ENCODE peak calls at places on chromosomes 16 and 17, in five cellular contexts. One of them, this sample, is unnamed.
A peak's percentile ranks its signal among the peaks of the same experiment; 100 is the strongest.

GRCh38 chr17:62792122-62792800 is 15.9 kb downstream of the MARCHF10 start:
- DNase-seq in uterus: no peak
- DNase-seq in body of pancreas: peak; percentile 29
- DNase-seq in H1: no peak
- DNase-seq in transverse colon: no peak
- DNase-seq in this sample: peak; percentile 63

GRCh38 chr16:69741519-69741918 is 13.2 kb downstream of the NOB1 start:
- DNase-seq in uterus: no peak
- DNase-seq in body of pancreas: no peak
- DNase-seq in H1: no peak
- DNase-seq in transverse colon: no peak
- DNase-seq in this sample: peak; percentile 23

GRCh38 chr16:56013962-56014552 is 138.9 kb upstream of the CES5A start:
- DNase-seq in uterus: no peak
- DNase-seq in body of pancreas: peak; percentile 13
- DNase-seq in H1: peak; percentile 44
- DNase-seq in transverse colon: peak; percentile 8
- DNase-seq in this sample: peak; percentile 4

GRCh38 chr17:74497471-74497870 is 31.0 kb downstream of the CD300A start:
- DNase-seq in uterus: no peak
- DNase-seq in body of pancreas: no peak
- DNase-seq in H1: no peak
- DNase-seq in transverse colon: no peak
- DNase-seq in this sample: no peak

GRCh38 chr16:75622762-75623605 is at the start of gene ADAT1:
- DNase-seq in uterus: peak; percentile 98
- DNase-seq in body of pancreas: peak; percentile 98
- DNase-seq in H1: peak; percentile 91
- DNase-seq in transverse colon: peak; percentile 99
- DNase-seq in this sample: peak; percentile 93

GRCh38 chr16:19672378-19672777 is 45.6 kb downstream of the KNOP1 start:
- DNase-seq in uterus: no peak
- DNase-seq in body of pancreas: no peak
- DNase-seq in H1: no peak
- DNase-seq in transverse colon: no peak
- DNase-seq in this sample: no peak

GRCh38 chr16:81496742-81497141 is 52.1 kb downstream of the CMIP start:
- DNase-seq in uterus: no peak
- DNase-seq in body of pancreas: no peak
- DNase-seq in H1: no peak
- DNase-seq in transverse colon: no peak
- DNase-seq in this sample: no peak

GRCh38 chr17:7476474-7476873 is 3.0 kb downstream of the ZBTB4 start:
- DNase-seq in uterus: no peak
- DNase-seq in body of pancreas: no peak
- DNase-seq in H1: no peak
- DNase-seq in transverse colon: no peak
- DNase-seq in this sample: peak; percentile 87

GRCh38 chr17:40577611-40578065 is 12.4 kb upstream of the CCR7 start:
- DNase-seq in uterus: no peak
- DNase-seq in body of pancreas: no peak
- DNase-seq in H1: no peak
- DNase-seq in transverse colon: no peak
- DNase-seq in this sample: no peak

DNA sequence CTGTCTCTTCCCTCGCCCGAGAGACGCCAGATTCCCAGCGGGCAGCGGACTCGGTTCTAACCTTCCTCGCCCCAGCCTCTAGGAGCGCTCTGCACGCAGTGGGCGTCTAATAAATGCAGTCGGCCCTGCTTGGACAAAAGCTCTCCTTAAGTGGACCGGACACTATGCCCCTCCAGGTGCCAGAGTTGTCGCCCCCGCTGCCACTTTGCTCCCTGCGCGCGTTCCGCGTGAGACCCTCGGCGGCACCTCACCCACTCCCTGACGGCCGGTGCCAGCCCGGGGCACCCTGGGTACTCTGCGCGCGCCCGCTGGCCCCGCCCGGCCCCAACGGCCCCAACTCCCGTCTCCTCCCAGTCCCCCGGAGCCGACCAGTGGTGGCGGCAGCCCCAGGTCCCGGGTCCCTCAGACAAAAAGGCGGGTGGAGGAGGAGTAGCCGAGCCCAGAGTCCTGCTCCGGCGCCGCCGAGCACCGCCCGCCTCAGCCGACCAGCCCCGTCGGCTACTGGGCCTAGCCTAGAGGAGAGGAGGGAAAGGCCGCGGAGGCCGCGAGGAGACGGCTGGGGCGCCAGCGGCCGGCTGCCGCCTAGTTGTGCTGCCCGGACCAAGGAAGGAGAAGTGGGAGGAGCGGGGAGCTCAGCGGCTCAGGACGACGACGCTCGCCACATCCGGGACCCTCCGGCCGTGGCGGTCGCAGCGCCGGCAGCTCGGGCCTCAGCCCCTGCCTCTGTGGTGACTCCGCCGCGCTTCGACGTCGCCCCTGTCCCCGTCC is 123.0 kb downstream of the GOSR1 start:
- DNase-seq in uterus: peak; percentile 68
- DNase-seq in body of pancreas: peak; percentile 81
- DNase-seq in H1: peak; percentile 41
- DNase-seq in transverse colon: peak; percentile 90
- DNase-seq in this sample: peak; percentile 65
- TF ChIP-seq POLR2A in uterus: peak; percentile 29
- TF ChIP-seq POLR2A in body of pancreas: peak; percentile 95
- TF ChIP-seq POLR2A in H1: peak; percentile 75
- TF ChIP-seq POLR2A in transverse colon: peak; percentile 94
- TF ChIP-seq POLR2A in this sample: peak; percentile 69

DNA sequence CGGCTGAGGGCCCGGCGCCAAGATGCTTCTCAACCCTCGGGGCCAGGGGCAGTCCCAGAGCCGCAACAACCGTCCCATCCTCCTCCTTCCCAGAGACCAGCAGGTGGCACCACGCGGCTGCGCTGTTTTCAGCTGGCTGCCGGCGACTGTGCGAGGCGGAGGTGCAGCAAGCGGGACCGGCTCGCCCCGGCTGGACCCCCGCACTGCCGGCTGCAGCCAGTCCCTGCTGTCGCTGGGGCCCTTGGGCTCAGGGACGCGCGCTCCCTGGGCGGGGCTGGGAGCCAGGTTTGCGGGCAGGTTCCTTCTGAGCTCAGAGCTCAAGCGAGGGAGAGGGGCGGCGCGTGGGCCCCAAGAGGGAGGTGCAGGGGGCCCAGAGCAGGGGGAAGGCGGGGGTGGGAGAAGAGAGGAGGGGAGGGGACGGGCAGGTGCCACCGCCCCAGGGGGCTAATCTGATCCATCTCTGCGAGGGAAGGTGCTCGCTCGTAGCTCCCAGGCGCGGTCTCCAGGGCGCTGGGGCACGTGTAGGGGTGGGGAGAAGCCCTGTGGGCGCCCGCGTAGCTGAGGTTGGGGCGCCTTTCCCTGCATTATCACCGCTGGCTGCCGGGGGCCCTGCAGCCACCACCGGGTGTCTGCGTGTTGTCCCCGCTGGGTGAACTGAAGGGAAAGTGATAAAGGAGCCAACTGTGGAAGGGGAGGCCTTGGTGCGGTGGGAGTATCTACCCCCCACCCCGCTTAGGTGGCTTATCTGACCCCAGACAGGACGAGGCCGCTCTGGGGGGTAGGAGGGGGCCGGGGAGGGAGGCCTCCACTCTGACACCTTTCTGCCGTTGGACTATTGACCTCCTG is 24.2 kb downstream of the STAT5A start:
- DNase-seq in uterus: peak; percentile 86
- DNase-seq in body of pancreas: peak; percentile 64
- DNase-seq in H1: no peak
- DNase-seq in transverse colon: peak; percentile 83
- DNase-seq in this sample: no peak
- TF ChIP-seq POLR2A in uterus: no peak
- TF ChIP-seq POLR2A in body of pancreas: no peak
- TF ChIP-seq POLR2A in H1: no peak
- TF ChIP-seq POLR2A in transverse colon: peak; percentile 8
- TF ChIP-seq POLR2A in this sample: no peak

GRCh38 chr17:50853781-50854180 is 12.4 kb downstream of the TOB1 start:
- DNase-seq in uterus: no peak
- DNase-seq in body of pancreas: no peak
- DNase-seq in H1: no peak
- DNase-seq in transverse colon: no peak
- DNase-seq in this sample: no peak

GRCh38 chr17:50855708-50856330 is 10.3 kb downstream of the TOB1 start:
- DNase-seq in uterus: no peak
- DNase-seq in body of pancreas: no peak
- DNase-seq in H1: no peak
- DNase-seq in transverse colon: no peak
- DNase-seq in this sample: no peak

GRCh38 chr17:50856431-50856830 is 9.7 kb downstream of the TOB1 start:
- DNase-seq in uterus: no peak
- DNase-seq in body of pancreas: no peak
- DNase-seq in H1: no peak
- DNase-seq in transverse colon: no peak
- DNase-seq in this sample: no peak

GRCh38 chr17:50850640-50851039 is 15.3 kb downstream of the WFIKKN2 start:
- DNase-seq in uterus: no peak
- DNase-seq in body of pancreas: no peak
- DNase-seq in H1: no peak
- DNase-seq in transverse colon: no peak
- DNase-seq in this sample: no peak

DNA sequence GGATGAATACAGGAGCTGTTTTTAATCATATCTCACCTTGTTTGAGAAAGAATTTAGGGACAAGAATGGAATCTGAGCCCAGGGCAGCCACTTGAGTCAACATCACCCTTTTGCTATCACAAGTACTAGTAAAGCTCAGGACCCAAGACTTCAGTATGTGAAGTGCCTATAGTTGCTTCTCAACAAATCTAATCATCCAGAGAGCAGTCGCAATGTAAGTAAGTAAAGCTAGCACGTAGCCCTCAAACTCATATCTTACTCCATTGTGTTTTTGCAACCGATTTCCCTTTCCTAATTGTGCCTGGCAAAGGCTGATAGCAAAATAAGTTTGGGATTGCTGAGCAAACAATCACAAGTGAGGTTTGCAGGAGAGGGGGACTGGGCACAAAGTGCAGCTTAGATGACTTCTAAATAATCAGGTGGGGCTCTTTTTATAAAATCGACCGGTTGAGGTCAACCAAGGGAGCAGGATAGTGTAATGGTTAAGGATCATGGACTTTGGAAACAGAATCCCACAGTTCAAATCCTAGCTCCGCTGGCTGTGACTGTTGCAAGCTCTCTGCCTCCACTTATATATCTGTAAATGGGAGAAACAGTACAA is 13.0 kb downstream of the TOB1 start:
- DNase-seq in uterus: no peak
- DNase-seq in body of pancreas: no peak
- DNase-seq in H1: no peak
- DNase-seq in transverse colon: no peak
- DNase-seq in this sample: no peak
- TF ChIP-seq POLR2A in uterus: no peak
- TF ChIP-seq POLR2A in body of pancreas: no peak
- TF ChIP-seq POLR2A in H1: no peak
- TF ChIP-seq POLR2A in transverse colon: no peak
- TF ChIP-seq POLR2A in this sample: no peak

GRCh38 chr17:58338907-58339774 is 10.5 kb upstream of the TSPOAP1 start:
- DNase-seq in uterus: no peak
- DNase-seq in body of pancreas: no peak
- DNase-seq in H1: no peak
- DNase-seq in transverse colon: peak; percentile 72
- DNase-seq in this sample: peak; percentile 83
- TF ChIP-seq POLR2A in uterus: no peak
- TF ChIP-seq POLR2A in body of pancreas: peak; percentile 51
- TF ChIP-seq POLR2A in H1: no peak
- TF ChIP-seq POLR2A in transverse colon: peak; percentile 26
- TF ChIP-seq POLR2A in this sample: peak; percentile 64

DNA sequence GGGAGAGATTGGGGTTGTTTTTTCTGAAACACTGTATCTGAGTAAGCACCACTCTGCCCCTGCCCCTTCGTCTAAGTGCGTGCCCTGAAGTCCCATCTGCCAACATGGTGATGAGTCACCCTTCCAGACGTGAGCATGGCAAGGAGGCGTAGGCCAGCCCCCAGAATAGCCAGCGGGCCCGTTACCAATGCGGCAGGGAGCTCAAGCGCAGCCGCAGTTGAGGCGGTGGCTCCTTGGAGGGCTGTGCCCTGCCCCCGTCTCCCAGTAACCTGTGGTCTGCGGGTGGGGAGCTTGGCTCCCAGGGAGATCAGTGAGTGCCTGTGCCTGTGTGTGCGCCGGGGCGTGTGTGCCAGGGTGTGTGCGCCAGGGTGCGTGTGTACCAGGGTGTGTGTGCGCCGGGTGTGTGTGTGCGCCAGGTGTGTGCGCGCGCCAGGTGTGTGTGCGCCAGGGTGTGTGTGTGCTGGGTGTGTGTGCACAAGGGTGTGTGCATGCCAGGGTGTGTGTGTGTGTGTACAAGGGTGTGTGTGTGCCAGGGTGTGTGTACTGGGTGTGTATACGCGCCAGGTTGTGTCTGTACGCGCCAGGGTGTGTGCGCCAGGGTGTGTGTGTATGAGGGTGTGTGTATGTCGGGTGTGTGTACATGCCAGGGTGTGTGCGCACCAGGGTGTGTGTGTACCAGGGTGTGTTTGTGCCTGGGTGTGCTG is 98.6 kb upstream of the CHMP6 start:
- DNase-seq in uterus: no peak
- DNase-seq in body of pancreas: no peak
- DNase-seq in H1: no peak
- DNase-seq in transverse colon: no peak
- DNase-seq in this sample: peak; percentile 99
- TF ChIP-seq POLR2A in uterus: no peak
- TF ChIP-seq POLR2A in body of pancreas: no peak
- TF ChIP-seq POLR2A in H1: no peak
- TF ChIP-seq POLR2A in transverse colon: no peak
- TF ChIP-seq POLR2A in this sample: peak; percentile 10

DNA sequence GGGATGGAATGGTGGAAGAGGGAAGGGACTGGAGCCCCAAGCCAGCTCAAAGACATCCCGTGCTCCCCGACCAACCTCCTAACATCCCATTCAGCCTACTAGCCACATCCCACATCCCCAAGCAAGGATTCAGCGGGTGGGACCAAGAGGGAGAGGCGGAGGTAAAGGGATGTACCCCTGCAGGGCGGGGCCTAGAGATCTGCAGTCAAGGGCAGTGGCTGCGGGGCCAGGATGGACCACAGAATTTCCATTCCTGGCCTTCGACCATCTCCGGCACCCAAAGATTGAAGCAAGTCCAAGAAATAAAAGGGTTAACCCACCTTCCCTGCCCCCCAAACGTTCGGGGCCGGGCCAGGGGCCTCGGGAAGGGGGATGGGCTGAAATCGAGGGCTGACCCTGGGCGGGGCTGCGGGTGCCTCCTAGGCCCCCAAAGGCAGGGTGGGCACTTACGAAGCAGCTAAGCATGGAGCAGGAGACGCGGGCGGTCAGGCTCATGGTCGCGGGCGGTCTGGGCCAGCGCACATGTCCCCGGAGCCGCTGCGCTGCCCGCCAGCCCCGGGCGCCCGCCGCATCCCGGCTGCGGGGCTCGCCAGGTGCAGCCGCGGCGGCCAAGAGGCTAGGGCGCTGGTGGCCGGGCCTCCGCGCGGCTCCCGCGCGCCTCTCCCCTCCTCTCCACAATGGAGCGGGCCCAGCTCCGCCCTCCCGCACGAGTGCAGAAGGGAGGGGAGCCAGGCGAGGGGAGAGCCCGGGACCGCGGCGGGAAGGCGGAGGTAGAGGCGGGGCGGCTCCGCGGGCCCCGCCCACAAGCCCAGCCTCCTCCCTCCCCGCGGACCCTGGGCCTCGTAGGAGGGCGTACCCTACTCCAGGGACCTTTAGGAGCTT is at the start of gene MTMR4:
- DNase-seq in uterus: peak; percentile 85
- DNase-seq in body of pancreas: peak; percentile 82
- DNase-seq in H1: peak; percentile 79
- DNase-seq in transverse colon: peak; percentile 89
- DNase-seq in this sample: peak; percentile 88
- TF ChIP-seq POLR2A in uterus: peak; percentile 24
- TF ChIP-seq POLR2A in body of pancreas: no peak
- TF ChIP-seq POLR2A in H1: peak; percentile 77
- TF ChIP-seq POLR2A in transverse colon: no peak
- TF ChIP-seq POLR2A in this sample: peak; percentile 37

This sample was measured in H54.